ENCODE peak calls at places on chromosomes 7 and 10, in five cellular contexts. X is testis, H is IMR-90, G is MM.1S, R is fibroblast of lung. N is an unnamed sample. For H3K4me1, the result is how much of the 10 kb centered on the place peaks cover.

GRCh38 chr7:35624299-35625186 is 70.4 kb downstream of the HERPUD2 start:
- DNase-seq in R (peak), X (peak), H (peak), G (peak), N (peak)

GRCh38 chr10:130623680-130624271 is 487.6 kb downstream of the GLRX3 start:
- DNase-seq in X (no peak), H (no peak), R (no peak), G (no peak), N (no peak)

GRCh38 chr7:6423942-6424701 is 23.6 kb downstream of the DAGLB start:
- DNase-seq in X (no peak), R (no peak), G (no peak), H (no peak), N (no peak)

GRCh38 chr10:78071140-78071856 is 37.6 kb downstream of the RPS24 start:
- DNase-seq in H (no peak), G (no peak), X (no peak), R (no peak), N (no peak)

GRCh38 chr7:101243786-101244384 is 996 bp downstream of the FIS1 start:
- DNase-seq in H (no peak), X (no peak), G (no peak), R (peak), N (no peak)

GRCh38 chr7:101173752-101174244 is 6.3 kb downstream of the NAT16 start:
- DNase-seq in G (peak), H (no peak), X (peak), R (no peak), N (peak)

GRCh38 chr10:43202224-43202656 is 64.0 kb downstream of the CSGALNACT2 start:
- DNase-seq in X (no peak), R (peak), H (no peak), G (peak), N (peak)

GRCh38 chr7:101667959-101668358 is 38.9 kb upstream of the MYL10 start:
- DNase-seq in R (no peak), G (no peak), X (no peak), H (no peak), N (no peak)

GRCh38 chr7:132169730-132170129 is 406.5 kb downstream of the PLXNA4 start:
- DNase-seq in R (no peak), G (no peak), X (no peak), H (no peak), N (no peak)

GRCh38 chr7:21326916-21327315 is 101.0 kb upstream of the SP4 start:
- DNase-seq in R (no peak), G (no peak), H (no peak), X (no peak), N (no peak)

GRCh38 chr7:20296444-20296843 is 34.3 kb upstream of the ITGB8 start:
- DNase-seq in H (no peak), G (no peak), X (no peak), R (no peak), N (no peak)

GRCh38 chr10:128046934-128047251 is 79.3 kb downstream of the MKI67 start:
- DNase-seq in R (no peak), X (no peak), H (no peak), G (no peak), N (no peak)

GRCh38 chr10:4708123-4708759 is 117.8 kb upstream of the AKR1E2 start:
- DNase-seq in G (no peak), X (no peak), R (no peak), H (no peak), N (no peak)

GRCh38 chr10:101032637-101033201 is 1.7 kb downstream of the SFXN3 start:
- DNase-seq in X (no peak), G (no peak), H (peak), R (peak), N (no peak)

GRCh38 chr10:17645591-17646345 is 1.8 kb downstream of the STAM start:
- DNase-seq in R (no peak), X (no peak), G (no peak), H (peak), N (no peak)

GRCh38 chr10:102628451-102628911 is 15.8 kb upstream of the TRIM8 start:
- DNase-seq in R (no peak), G (no peak), X (peak), H (no peak), N (peak)

GRCh38 chr10:33193057-33193866 is 141.2 kb downstream of the NRP1 start:
- DNase-seq in X (peak), G (peak), H (peak), R (peak), N (peak)

GRCh38 chr10:114665873-114666272 is 7.8 kb upstream of the ABLIM1 start:
- DNase-seq in H (no peak), G (no peak), R (no peak), X (no peak), N (no peak)

GRCh38 chr7:151248191-151249033 is at the start of gene SMARCD3:
- DNase-seq in R (peak), H (peak), G (no peak), X (peak), N (peak)

GRCh38 chr7:18494821-18495408 is 634 bp upstream of the HDAC9 start:
- DNase-seq in G (peak), X (peak), H (peak), R (no peak), N (peak)

GRCh38 chr10:129586897-129587443 is 119.9 kb downstream of the MGMT start:
- DNase-seq in X (no peak), R (peak), H (peak), G (no peak), N (no peak)

GRCh38 chr10:78312197-78313046 is 278.8 kb downstream of the RPS24 start:
- DNase-seq in H (peak), R (no peak), G (no peak), X (no peak), N (peak)

GRCh38 chr7:90262438-90262837 is 17.5 kb downstream of the CFAP69 start:
- DNase-seq in X (no peak), G (peak), H (peak), R (peak), N (peak)

GRCh38 chr7:16212032-16212431 is 209.3 kb downstream of the CRPPA start:
- DNase-seq in H (no peak), X (no peak), R (no peak), G (no peak), N (no peak)

GRCh38 chr10:108709927-108710722 is 1213.2 kb downstream of the XPNPEP1 start:
- DNase-seq in H (no peak), G (no peak), X (no peak), R (no peak), N (no peak)

GRCh38 chr7:153297141-153297540 is 537.6 kb downstream of the ACTR3B start:
- DNase-seq in X (no peak), R (no peak), G (no peak), H (no peak), N (no peak)

GRCh38 chr7:143382126-143382790 is 1.1 kb downstream of the ZYX start:
- DNase-seq in X (no peak), H (no peak), G (no peak), R (no peak), N (peak)
- H3K4me1 ChIP-seq in X (half or more), H (under half), G (under half), R (under half), N (under half)

DNA sequence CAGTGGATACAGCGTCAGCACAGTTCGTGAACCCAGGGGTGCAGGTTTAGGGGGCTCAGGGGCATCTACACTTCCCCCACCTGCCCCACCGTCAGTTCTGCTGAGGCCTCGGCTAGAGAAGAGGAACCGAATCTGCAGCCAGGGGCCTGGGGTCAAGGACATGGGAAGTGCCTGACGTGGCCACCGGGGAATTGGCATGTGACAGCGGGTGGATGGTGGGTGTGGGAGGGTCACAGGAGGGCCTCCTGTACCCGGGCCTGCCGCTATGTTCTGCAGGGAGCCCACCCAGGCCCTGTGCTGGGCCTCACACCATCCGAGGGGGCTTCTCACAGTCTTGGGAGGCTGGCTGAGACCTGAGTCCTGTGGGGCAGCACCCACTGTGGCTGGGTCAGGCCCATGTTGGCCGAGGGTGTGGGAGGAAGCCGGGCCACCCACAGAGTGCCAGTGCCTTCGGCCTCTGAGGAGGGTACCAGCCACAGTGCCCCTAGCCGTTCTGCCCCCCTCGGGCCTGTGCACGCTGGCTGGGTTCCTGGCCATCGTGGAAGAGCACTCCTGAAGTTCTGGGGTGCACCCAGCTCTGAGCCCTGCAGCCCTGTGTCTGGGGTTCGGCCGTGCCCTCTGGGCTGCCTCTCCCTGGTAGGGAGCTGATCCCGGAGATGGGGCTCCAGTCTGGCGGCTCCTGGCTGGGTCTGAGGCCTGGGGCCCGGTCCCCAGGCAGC is 5.9 kb downstream of the TTYH3 start:
- DNase-seq in X (peak), R (no peak), H (no peak), G (no peak), N (no peak)
- H3K4me1 ChIP-seq in X (half or more), R (half or more), H (half or more), G (under half), N (half or more)

DNA sequence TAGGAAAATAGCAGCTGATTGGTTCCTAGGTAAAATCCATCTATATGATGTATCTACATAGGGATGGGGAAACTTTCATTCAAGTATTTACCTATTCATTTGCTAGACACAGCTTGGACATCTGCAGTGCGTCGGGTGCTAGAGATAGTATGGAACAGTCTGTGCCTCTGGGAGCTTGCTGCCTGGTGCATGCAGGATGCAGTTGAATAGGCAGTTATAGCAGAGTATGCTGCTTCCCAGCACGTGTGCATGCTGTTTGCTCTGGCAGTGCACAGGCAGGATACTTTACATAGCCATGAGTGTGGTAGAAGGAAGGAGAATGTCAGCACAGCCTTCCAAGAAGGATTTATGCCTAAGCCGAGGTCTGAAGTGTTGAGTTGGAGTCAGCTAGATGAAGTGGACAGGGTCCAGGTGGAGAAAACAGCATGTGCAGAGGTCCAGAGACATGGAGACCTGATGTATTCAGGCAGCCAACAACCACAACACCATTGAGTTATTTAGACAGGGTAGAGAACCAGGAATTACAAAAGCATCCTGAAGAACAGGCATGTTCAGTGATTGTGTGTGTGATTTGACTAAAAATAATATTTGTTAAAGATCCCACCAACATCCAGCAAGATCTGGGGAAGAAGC is 8.1 kb downstream of the MAP3K8 start:
- DNase-seq in R (no peak), H (no peak), G (no peak), X (no peak), N (no peak)
- H3K4me1 ChIP-seq in R (under half), H (under half), G (under half), X (under half), N (under half)

GRCh38 chr10:132666733-132667612 is 119.0 kb downstream of the NKX6-2 start:
- DNase-seq in G (no peak), H (peak), R (no peak), X (no peak), N (no peak)
- H3K4me1 ChIP-seq in G (under half), H (under half), R (under half), X (under half), N (under half)

GRCh38 chr7:1866601-1867000 is 196.5 kb downstream of the ELFN1 start:
- DNase-seq in R (no peak), G (no peak), X (no peak), H (no peak), N (no peak)
- H3K4me1 ChIP-seq in R (under half), G (under half), X (under half), H (under half), N (under half)